ENCODE peak calls at places on chromosomes 11 and 22, in ten cellular contexts. T is sigmoid colon, I is body of pancreas, S is uterus, X is transverse colon, N is spleen, H is IMR-90, G is breast epithelium, P is heart left ventricle, V is GM12891. D is an unnamed sample.

GRCh38 chr11:36177837-36178236 is 111.4 kb downstream of the COMMD9 start:
- DNase-seq in T (no peak), I (no peak), S (no peak), X (no peak), N (no peak), H (no peak), G (no peak), P (no peak), V (no peak), D (no peak)

GRCh38 chr11:109668973-109669634 is 247.1 kb downstream of the C11orf87 start:
- DNase-seq in T (no peak), I (no peak), S (no peak), X (no peak), N (no peak), H (peak), G (no peak), P (no peak), V (no peak), D (no peak)

GRCh38 chr11:64461081-64461480 is 102.1 kb downstream of the RPS6KA4 start:
- DNase-seq in T (peak), I (no peak), S (no peak), X (no peak), N (peak), H (no peak), G (no peak), P (no peak), V (no peak), D (no peak)

GRCh38 chr11:61834278-61835004 is 6.3 kb downstream of the FADS2 start:
- DNase-seq in T (no peak), I (no peak), S (peak), X (no peak), N (peak), H (peak), G (no peak), P (peak), V (peak), D (no peak)

GRCh38 chr11:120281161-120281795 is 41.3 kb downstream of the POU2F3 start:
- DNase-seq in T (no peak), I (no peak), S (no peak), X (no peak), N (no peak), H (no peak), G (no peak), P (no peak), V (no peak), D (no peak)

GRCh38 chr11:68047437-68048290 is 8.8 kb downstream of the TCIRG1 start:
- DNase-seq in T (peak), I (no peak), S (no peak), X (no peak), N (peak), H (no peak), G (no peak), P (no peak), V (no peak), D (no peak)

GRCh38 chr11:441418-442274 is at the start of gene ANO9:
- DNase-seq in T (no peak), I (peak), S (no peak), X (peak), N (peak), H (no peak), G (peak), P (no peak), V (peak), D (no peak)

GRCh38 chr11:77081381-77081851 is 14.6 kb downstream of the CAPN5 start:
- DNase-seq in T (peak), I (peak), S (peak), X (peak), N (peak), H (no peak), G (peak), P (peak), V (no peak), D (no peak)

GRCh38 chr11:77558380-77558779 is 31.4 kb upstream of the AQP11 start:
- DNase-seq in T (no peak), I (no peak), S (no peak), X (no peak), N (no peak), H (no peak), G (no peak), P (no peak), V (no peak), D (no peak)

GRCh38 chr22:40732996-40733292 is 53.7 kb downstream of the MCHR1 start:
- DNase-seq in T (no peak), I (no peak), S (no peak), X (no peak), N (no peak), H (no peak), G (no peak), P (no peak), V (no peak), D (no peak)

GRCh38 chr11:1402355-1402754 is 12.6 kb downstream of the BRSK2 start:
- DNase-seq in T (no peak), I (no peak), S (no peak), X (no peak), N (no peak), H (no peak), G (no peak), P (no peak), V (no peak), D (no peak)

GRCh38 chr11:62546937-62547625 is 475 bp upstream of the AHNAK start:
- DNase-seq in T (no peak), I (no peak), S (peak), X (peak), N (no peak), H (peak), G (no peak), P (no peak), V (no peak), D (peak)

GRCh38 chr11:87851234-87851633 is 324.0 kb downstream of the RAB38 start:
- DNase-seq in T (no peak), I (no peak), S (no peak), X (no peak), N (no peak), H (peak), G (no peak), P (no peak), V (no peak), D (no peak)

GRCh38 chr11:61917357-61918109 is at the start of gene RAB3IL1:
- DNase-seq in T (peak), I (no peak), S (peak), X (peak), N (peak), H (no peak), G (no peak), P (peak), V (peak), D (peak)

GRCh38 chr11:103993502-103993901 is 42.9 kb upstream of the DDI1 start:
- DNase-seq in T (no peak), I (no peak), S (no peak), X (no peak), N (no peak), H (peak), G (no peak), P (no peak), V (no peak), D (no peak)

GRCh38 chr11:108963118-108963517 is 298.2 kb downstream of the DDX10 start:
- DNase-seq in T (no peak), I (no peak), S (no peak), X (no peak), N (no peak), H (no peak), G (no peak), P (no peak), V (no peak), D (no peak)

GRCh38 chr22:49116486-49116885 is 711.2 kb downstream of the BRD1 start:
- DNase-seq in T (no peak), I (no peak), S (no peak), X (no peak), N (no peak), H (no peak), G (no peak), P (no peak), V (no peak), D (no peak)

GRCh38 chr22:37518509-37519267 is 527 bp downstream of the CARD10 start:
- DNase-seq in T (no peak), I (no peak), S (no peak), X (no peak), N (no peak), H (no peak), G (no peak), P (peak), V (no peak), D (no peak)

GRCh38 chr22:37517826-37518450 is 1.3 kb downstream of the CARD10 start:
- DNase-seq in T (no peak), I (no peak), S (no peak), X (no peak), N (no peak), H (no peak), G (no peak), P (peak), V (no peak), D (no peak)

GRCh38 chr22:37521236-37521739 is 2.1 kb upstream of the CARD10 start:
- DNase-seq in T (no peak), I (no peak), S (no peak), X (peak), N (no peak), H (no peak), G (no peak), P (no peak), V (no peak), D (no peak)

GRCh38 chr22:37520754-37521153 is 1.5 kb upstream of the CARD10 start:
- DNase-seq in T (no peak), I (no peak), S (no peak), X (no peak), N (no peak), H (no peak), G (no peak), P (no peak), V (no peak), D (no peak)

GRCh38 chr22:37519268-37520195 is at the start of gene CARD10:
- DNase-seq in T (no peak), I (peak), S (no peak), X (peak), N (no peak), H (no peak), G (no peak), P (peak), V (peak), D (no peak)
- TF ChIP-seq POLR2A in T (no peak), I (peak), S (no peak), X (no peak), N (no peak), H (peak), G (no peak), P (peak), V (no peak), D (no peak)

DNA sequence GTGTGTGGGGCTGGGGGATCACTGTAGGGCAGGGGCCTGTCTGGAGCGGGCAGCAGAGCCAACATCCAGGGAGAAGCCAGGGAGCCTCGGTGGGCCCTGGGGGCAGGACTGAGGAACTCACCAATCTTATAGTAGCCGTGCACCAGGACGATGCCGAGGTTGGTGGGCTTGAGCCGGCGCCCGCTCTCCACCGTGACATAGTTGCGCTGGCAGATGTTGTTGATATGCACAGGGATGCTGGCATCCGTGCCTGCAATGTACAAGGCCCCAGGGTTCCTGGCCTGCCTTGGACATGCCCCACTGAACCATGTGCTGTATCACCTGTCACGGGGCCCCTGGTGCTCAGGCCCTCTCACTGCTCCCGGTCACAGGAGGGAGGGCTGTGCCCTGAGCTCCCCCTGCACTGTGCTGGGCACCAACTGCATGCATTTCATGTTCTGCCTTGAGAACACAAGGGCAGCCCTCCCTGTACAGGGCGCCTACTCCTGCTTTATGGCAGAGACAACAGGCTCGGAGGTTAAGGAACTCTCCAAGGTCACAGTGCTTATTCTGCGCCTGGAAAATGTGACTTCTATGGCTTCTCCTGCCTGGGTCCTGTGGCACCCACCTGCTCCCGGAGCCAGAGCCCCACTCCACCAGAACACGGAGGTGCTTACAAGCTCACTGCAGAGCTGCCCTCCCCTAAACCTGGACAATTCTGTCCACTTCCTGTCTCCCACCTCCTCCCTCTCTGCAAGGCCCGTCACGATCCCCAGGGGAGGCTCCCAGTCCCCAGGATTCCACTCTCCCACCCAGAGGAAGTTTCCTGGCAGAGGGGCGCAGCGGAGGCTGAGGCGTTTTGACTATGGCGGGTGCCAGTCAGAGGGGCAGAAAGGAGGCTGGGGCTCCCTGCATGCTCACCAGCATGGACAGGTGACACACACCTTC is 7.8 kb upstream of the PPM1F start:
- DNase-seq in T (no peak), I (no peak), S (no peak), X (no peak), N (no peak), H (no peak), G (no peak), P (no peak), V (no peak), D (no peak)
- TF ChIP-seq POLR2A in T (no peak), I (no peak), S (no peak), X (no peak), N (no peak), H (no peak), G (no peak), P (no peak), V (peak), D (no peak)

DNA sequence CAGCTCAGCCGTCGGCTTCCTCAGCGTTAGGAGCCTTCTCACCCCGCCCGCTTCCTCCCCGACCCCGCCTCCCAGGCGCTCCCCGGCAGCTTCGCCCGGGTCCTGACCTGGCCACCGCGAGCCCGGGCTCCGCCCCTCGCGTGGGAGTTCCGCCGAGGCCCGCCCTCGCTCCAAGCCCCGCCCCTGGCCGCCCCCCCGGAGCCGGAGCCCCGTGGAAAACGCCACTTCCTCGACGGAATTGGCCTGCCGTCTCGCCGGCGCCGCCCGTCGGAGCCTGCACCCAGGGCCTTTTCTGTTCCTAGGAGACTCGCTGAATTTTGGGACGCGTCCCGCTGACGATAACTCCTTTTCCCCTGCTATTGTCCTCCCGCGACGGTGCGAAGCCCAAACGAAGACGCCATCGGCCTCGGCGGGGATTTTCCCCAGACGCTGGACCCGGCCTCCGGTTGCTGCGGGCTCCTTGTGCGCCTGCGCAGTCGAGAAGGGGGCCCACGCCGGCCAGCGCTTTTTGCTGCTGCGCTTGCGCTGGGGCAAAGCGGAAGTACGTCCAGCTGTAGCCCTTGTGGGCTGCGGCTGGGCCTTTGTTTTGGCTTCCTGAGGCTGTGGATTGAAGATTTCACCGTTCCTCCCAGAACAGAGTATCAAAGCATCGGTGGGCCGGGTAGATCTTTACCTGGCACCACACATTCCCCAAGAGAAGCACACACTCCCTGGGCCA is 10.0 kb downstream of the RELA start:
- DNase-seq in T (peak), I (peak), S (peak), X (peak), N (peak), H (peak), G (peak), P (peak), V (peak), D (peak)
- TF ChIP-seq POLR2A in T (peak), I (peak), S (peak), X (peak), N (no peak), H (peak), G (peak), P (peak), V (peak), D (peak)

DNA sequence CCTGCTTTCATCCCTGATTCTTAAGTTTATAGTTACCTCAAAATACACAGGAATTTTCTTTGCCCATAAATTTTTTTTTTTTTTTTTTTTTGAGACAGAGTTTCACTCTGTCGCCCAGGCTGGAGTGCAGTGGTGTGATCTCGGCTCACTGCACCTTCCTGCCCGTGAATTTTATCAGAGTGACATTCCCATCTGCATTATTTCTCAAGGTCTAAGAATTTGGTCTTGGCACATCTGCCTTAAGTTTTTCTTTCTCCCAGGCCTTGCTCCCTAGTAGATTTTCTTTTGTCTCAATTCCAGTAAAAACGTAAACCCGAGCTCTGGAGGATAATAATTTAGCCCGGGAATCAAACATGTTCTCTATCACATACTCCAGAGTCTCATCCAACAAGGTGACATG is 12.3 kb downstream of the TRIM6 start:
- DNase-seq in T (no peak), I (no peak), S (no peak), X (no peak), N (no peak), H (peak), G (no peak), P (no peak), V (no peak), D (no peak)
- TF ChIP-seq POLR2A in T (no peak), I (no peak), S (no peak), X (no peak), N (no peak), H (no peak), G (no peak), P (no peak), V (no peak), D (no peak)

DNA sequence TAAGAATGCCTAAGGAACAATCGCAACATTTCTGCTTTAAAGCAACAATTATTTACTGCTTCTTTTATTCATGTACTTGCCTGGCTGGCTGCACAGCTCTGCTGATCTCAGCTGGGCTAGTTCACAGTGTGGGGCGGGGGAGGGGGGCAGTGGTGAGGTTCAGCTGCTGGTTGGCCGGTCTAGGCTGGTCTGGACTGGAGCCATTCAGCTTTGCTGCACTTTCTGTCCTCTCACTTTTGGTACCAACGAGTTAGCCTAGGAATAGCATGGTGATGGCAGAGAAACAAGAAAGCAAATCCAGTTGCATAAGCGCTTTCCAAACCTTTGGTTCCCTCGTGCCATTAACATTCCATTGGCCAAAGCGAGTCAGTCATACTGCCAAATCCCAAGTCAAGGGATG is 16.0 kb upstream of the MIF start:
- DNase-seq in T (no peak), I (no peak), S (no peak), X (no peak), N (peak), H (no peak), G (no peak), P (peak), V (no peak), D (no peak)
- TF ChIP-seq POLR2A in T (no peak), I (no peak), S (no peak), X (no peak), N (no peak), H (no peak), G (no peak), P (no peak), V (no peak), D (no peak)

GRCh38 chr22:20111045-20111688 is 4.7 kb upstream of the RANBP1 start:
- DNase-seq in T (no peak), I (no peak), S (no peak), X (no peak), N (peak), H (peak), G (no peak), P (no peak), V (peak), D (no peak)

GRCh38 chr22:20108757-20109230 is 7.1 kb upstream of the RANBP1 start:
- DNase-seq in T (no peak), I (no peak), S (no peak), X (no peak), N (peak), H (no peak), G (no peak), P (no peak), V (no peak), D (no peak)

GRCh38 chr22:20110359-20110985 is 5.4 kb upstream of the RANBP1 start:
- DNase-seq in T (no peak), I (no peak), S (no peak), X (no peak), N (peak), H (no peak), G (no peak), P (no peak), V (no peak), D (no peak)

GRCh38 chr22:20107951-20108756 is 7.8 kb upstream of the RANBP1 start:
- DNase-seq in T (no peak), I (no peak), S (no peak), X (no peak), N (peak), H (no peak), G (no peak), P (no peak), V (no peak), D (no peak)

DNA sequence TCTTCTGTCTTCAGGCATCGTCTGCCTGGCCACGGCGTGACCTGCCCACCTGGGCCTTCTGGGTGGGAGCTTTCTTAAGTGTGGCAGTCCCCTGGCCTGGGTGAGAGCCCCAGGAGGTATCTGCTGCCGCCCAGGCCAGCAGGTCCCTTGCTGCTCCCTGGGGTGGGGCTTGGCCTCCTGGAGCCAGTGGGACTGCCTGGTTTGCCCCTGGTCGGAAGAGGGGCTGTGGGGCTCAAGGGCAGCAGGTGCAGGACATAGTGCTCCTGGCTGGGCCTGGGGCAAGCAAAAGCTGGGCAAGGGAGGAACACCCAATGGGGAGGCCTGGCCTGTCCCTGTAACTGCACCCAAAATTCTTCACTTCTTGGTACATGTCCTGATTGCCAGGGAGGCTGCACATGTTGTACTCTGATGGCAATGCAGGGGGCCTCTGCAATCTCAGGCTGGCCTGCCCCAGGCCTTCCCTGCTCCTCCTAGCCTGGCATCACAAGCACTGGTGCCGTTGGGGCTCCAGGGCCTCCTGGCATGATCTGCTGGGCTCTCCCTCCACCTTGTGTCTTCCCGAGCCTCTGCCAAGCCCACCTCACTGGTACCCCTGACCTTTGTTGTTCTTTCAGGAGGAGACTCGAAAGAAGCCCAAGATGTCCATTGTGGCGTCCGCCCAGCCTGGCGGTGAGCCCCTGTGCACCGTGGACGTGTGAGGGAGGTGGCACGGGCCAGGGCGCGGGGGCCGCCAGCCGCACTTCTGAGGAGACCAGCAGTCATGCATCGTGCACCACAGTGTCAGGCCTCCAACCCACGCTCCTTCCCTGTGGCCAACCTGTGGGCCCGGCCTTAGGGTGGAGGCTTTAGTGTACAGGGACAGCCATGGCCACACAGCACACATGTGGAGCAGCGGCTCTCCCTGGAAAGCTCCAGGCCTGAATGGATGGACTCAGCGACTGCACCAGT is 6.2 kb upstream of the RANBP1 start:
- DNase-seq in T (no peak), I (no peak), S (no peak), X (no peak), N (peak), H (no peak), G (no peak), P (no peak), V (no peak), D (no peak)
- TF ChIP-seq POLR2A in T (no peak), I (no peak), S (no peak), X (no peak), N (no peak), H (no peak), G (no peak), P (no peak), V (peak), D (no peak)

GRCh38 chr11:73242291-73243092 is 24.4 kb downstream of the P2RY2 start:
- DNase-seq in T (peak), I (peak), S (peak), X (peak), N (peak), H (peak), G (peak), P (peak), V (peak), D (peak)
- TF ChIP-seq POLR2A in T (no peak), I (no peak), S (no peak), X (no peak), N (no peak), H (peak), G (no peak), P (no peak), V (no peak), D (peak)